ENCODE peak calls at places on chromosomes 5 and 9, in four cellular contexts. One of them, this sample, is unnamed.

GRCh38 chr9:15289590-15289989 is 17.4 kb downstream of the TTC39B start:
- DNase-seq in EL: no peak
- DNase-seq in stimulated activated CD8-positive, alpha-beta memory T cell treated with anti-CD3 and anti-CD28 coated beads, Interleukin-15, amount 100 ng/mL, for 24 hours: no peak
- DNase-seq in CD4-positive, CD25-positive, alpha-beta regulatory T cell: no peak
- DNase-seq in this sample: no peak

GRCh38 chr9:95018099-95018927 is 291.8 kb downstream of the AOPEP start:
- DNase-seq in EL: peak
- DNase-seq in CD4-positive, CD25-positive, alpha-beta regulatory T cell: no peak
- DNase-seq in stimulated activated CD8-positive, alpha-beta memory T cell treated with anti-CD3 and anti-CD28 coated beads, Interleukin-15, amount 100 ng/mL, for 24 hours: no peak
- DNase-seq in this sample: no peak

GRCh38 chr9:73173526-73174411 is 22.1 kb downstream of the ANXA1 start:
- DNase-seq in EL: no peak
- DNase-seq in stimulated activated CD8-positive, alpha-beta memory T cell treated with anti-CD3 and anti-CD28 coated beads, Interleukin-15, amount 100 ng/mL, for 24 hours: no peak
- DNase-seq in CD4-positive, CD25-positive, alpha-beta regulatory T cell: no peak
- DNase-seq in this sample: no peak

GRCh38 chr5:59317772-59318205 is 575.7 kb downstream of the PDE4D start:
- DNase-seq in CD4-positive, CD25-positive, alpha-beta regulatory T cell: no peak
- DNase-seq in EL: no peak
- DNase-seq in stimulated activated CD8-positive, alpha-beta memory T cell treated with anti-CD3 and anti-CD28 coated beads, Interleukin-15, amount 100 ng/mL, for 24 hours: no peak
- DNase-seq in this sample: no peak

GRCh38 chr9:125255781-125256391 is 5.7 kb upstream of the GAPVD1 start:
- DNase-seq in stimulated activated CD8-positive, alpha-beta memory T cell treated with anti-CD3 and anti-CD28 coated beads, Interleukin-15, amount 100 ng/mL, for 24 hours: no peak
- DNase-seq in CD4-positive, CD25-positive, alpha-beta regulatory T cell: no peak
- DNase-seq in EL: no peak
- DNase-seq in this sample: no peak

GRCh38 chr9:20256284-20256948 is 365.9 kb downstream of the MLLT3 start:
- DNase-seq in EL: no peak
- DNase-seq in CD4-positive, CD25-positive, alpha-beta regulatory T cell: peak
- DNase-seq in stimulated activated CD8-positive, alpha-beta memory T cell treated with anti-CD3 and anti-CD28 coated beads, Interleukin-15, amount 100 ng/mL, for 24 hours: no peak
- DNase-seq in this sample: no peak

GRCh38 chr9:3750311-3750710 is 224.5 kb upstream of the RFX3 start:
- DNase-seq in EL: no peak
- DNase-seq in CD4-positive, CD25-positive, alpha-beta regulatory T cell: no peak
- DNase-seq in stimulated activated CD8-positive, alpha-beta memory T cell treated with anti-CD3 and anti-CD28 coated beads, Interleukin-15, amount 100 ng/mL, for 24 hours: no peak
- DNase-seq in this sample: no peak

GRCh38 chr9:99101271-99101670 is 3.6 kb upstream of the TGFBR1 start:
- DNase-seq in CD4-positive, CD25-positive, alpha-beta regulatory T cell: no peak
- DNase-seq in EL: no peak
- DNase-seq in stimulated activated CD8-positive, alpha-beta memory T cell treated with anti-CD3 and anti-CD28 coated beads, Interleukin-15, amount 100 ng/mL, for 24 hours: no peak
- DNase-seq in this sample: no peak

GRCh38 chr5:110817437-110817836 is 78.6 kb downstream of the SLC25A46 start:
- DNase-seq in stimulated activated CD8-positive, alpha-beta memory T cell treated with anti-CD3 and anti-CD28 coated beads, Interleukin-15, amount 100 ng/mL, for 24 hours: no peak
- DNase-seq in CD4-positive, CD25-positive, alpha-beta regulatory T cell: no peak
- DNase-seq in EL: peak
- DNase-seq in this sample: no peak

GRCh38 chr5:79694652-79695051 is 5.0 kb downstream of the CMYA5 start:
- DNase-seq in CD4-positive, CD25-positive, alpha-beta regulatory T cell: no peak
- DNase-seq in EL: no peak
- DNase-seq in stimulated activated CD8-positive, alpha-beta memory T cell treated with anti-CD3 and anti-CD28 coated beads, Interleukin-15, amount 100 ng/mL, for 24 hours: no peak
- DNase-seq in this sample: no peak

GRCh38 chr9:98766548-98766947 is 29.8 kb downstream of the ANKS6 start:
- DNase-seq in stimulated activated CD8-positive, alpha-beta memory T cell treated with anti-CD3 and anti-CD28 coated beads, Interleukin-15, amount 100 ng/mL, for 24 hours: no peak
- DNase-seq in CD4-positive, CD25-positive, alpha-beta regulatory T cell: no peak
- DNase-seq in EL: no peak
- DNase-seq in this sample: peak

GRCh38 chr9:71985070-71985956 is 73.9 kb downstream of the C9orf85 start:
- DNase-seq in CD4-positive, CD25-positive, alpha-beta regulatory T cell: no peak
- DNase-seq in EL: no peak
- DNase-seq in stimulated activated CD8-positive, alpha-beta memory T cell treated with anti-CD3 and anti-CD28 coated beads, Interleukin-15, amount 100 ng/mL, for 24 hours: no peak
- DNase-seq in this sample: no peak

GRCh38 chr5:55146080-55146479 is 13.9 kb upstream of the GPX8 start:
- DNase-seq in EL: no peak
- DNase-seq in stimulated activated CD8-positive, alpha-beta memory T cell treated with anti-CD3 and anti-CD28 coated beads, Interleukin-15, amount 100 ng/mL, for 24 hours: no peak
- DNase-seq in CD4-positive, CD25-positive, alpha-beta regulatory T cell: no peak
- DNase-seq in this sample: no peak

GRCh38 chr5:36741138-36741537 is 134.7 kb downstream of the SLC1A3 start:
- DNase-seq in EL: no peak
- DNase-seq in stimulated activated CD8-positive, alpha-beta memory T cell treated with anti-CD3 and anti-CD28 coated beads, Interleukin-15, amount 100 ng/mL, for 24 hours: no peak
- DNase-seq in CD4-positive, CD25-positive, alpha-beta regulatory T cell: no peak
- DNase-seq in this sample: no peak

GRCh38 chr5:2610986-2611385 is 140.5 kb downstream of the IRX2 start:
- DNase-seq in CD4-positive, CD25-positive, alpha-beta regulatory T cell: no peak
- DNase-seq in stimulated activated CD8-positive, alpha-beta memory T cell treated with anti-CD3 and anti-CD28 coated beads, Interleukin-15, amount 100 ng/mL, for 24 hours: no peak
- DNase-seq in EL: no peak
- DNase-seq in this sample: no peak

GRCh38 chr5:172833372-172833690 is 720 bp upstream of the ERGIC1 start:
- DNase-seq in stimulated activated CD8-positive, alpha-beta memory T cell treated with anti-CD3 and anti-CD28 coated beads, Interleukin-15, amount 100 ng/mL, for 24 hours: no peak
- DNase-seq in CD4-positive, CD25-positive, alpha-beta regulatory T cell: no peak
- DNase-seq in EL: no peak
- DNase-seq in this sample: no peak

GRCh38 chr9:22240619-22241018 is 206.0 kb upstream of the DMRTA1 start:
- DNase-seq in EL: peak
- DNase-seq in stimulated activated CD8-positive, alpha-beta memory T cell treated with anti-CD3 and anti-CD28 coated beads, Interleukin-15, amount 100 ng/mL, for 24 hours: no peak
- DNase-seq in CD4-positive, CD25-positive, alpha-beta regulatory T cell: no peak
- DNase-seq in this sample: no peak

GRCh38 chr5:32331927-32332274 is 19.2 kb upstream of the MTMR12 start:
- DNase-seq in EL: no peak
- DNase-seq in stimulated activated CD8-positive, alpha-beta memory T cell treated with anti-CD3 and anti-CD28 coated beads, Interleukin-15, amount 100 ng/mL, for 24 hours: no peak
- DNase-seq in CD4-positive, CD25-positive, alpha-beta regulatory T cell: no peak
- DNase-seq in this sample: no peak

GRCh38 chr9:131728961-131729360 is 10.9 kb downstream of the RAPGEF1 start:
- DNase-seq in stimulated activated CD8-positive, alpha-beta memory T cell treated with anti-CD3 and anti-CD28 coated beads, Interleukin-15, amount 100 ng/mL, for 24 hours: no peak
- DNase-seq in EL: no peak
- DNase-seq in CD4-positive, CD25-positive, alpha-beta regulatory T cell: peak
- DNase-seq in this sample: no peak

GRCh38 chr5:17436766-17437221 is 61.2 kb upstream of the TAF11L2 start:
- DNase-seq in stimulated activated CD8-positive, alpha-beta memory T cell treated with anti-CD3 and anti-CD28 coated beads, Interleukin-15, amount 100 ng/mL, for 24 hours: no peak
- DNase-seq in CD4-positive, CD25-positive, alpha-beta regulatory T cell: no peak
- DNase-seq in EL: peak
- DNase-seq in this sample: peak

GRCh38 chr5:143561248-143561647 is 157.8 kb upstream of the NR3C1 start:
- DNase-seq in stimulated activated CD8-positive, alpha-beta memory T cell treated with anti-CD3 and anti-CD28 coated beads, Interleukin-15, amount 100 ng/mL, for 24 hours: no peak
- DNase-seq in EL: no peak
- DNase-seq in CD4-positive, CD25-positive, alpha-beta regulatory T cell: no peak
- DNase-seq in this sample: no peak

GRCh38 chr9:133334161-133334560 is 1.8 kb downstream of the SURF6 start:
- DNase-seq in stimulated activated CD8-positive, alpha-beta memory T cell treated with anti-CD3 and anti-CD28 coated beads, Interleukin-15, amount 100 ng/mL, for 24 hours: no peak
- DNase-seq in CD4-positive, CD25-positive, alpha-beta regulatory T cell: no peak
- DNase-seq in EL: no peak
- DNase-seq in this sample: no peak

GRCh38 chr5:39257554-39257953 is 38.2 kb upstream of the FYB1 start:
- DNase-seq in EL: no peak
- DNase-seq in CD4-positive, CD25-positive, alpha-beta regulatory T cell: no peak
- DNase-seq in stimulated activated CD8-positive, alpha-beta memory T cell treated with anti-CD3 and anti-CD28 coated beads, Interleukin-15, amount 100 ng/mL, for 24 hours: no peak
- DNase-seq in this sample: no peak

GRCh38 chr9:124218438-124219289 is 39.1 kb upstream of the NEK6 start:
- DNase-seq in CD4-positive, CD25-positive, alpha-beta regulatory T cell: no peak
- DNase-seq in EL: peak
- DNase-seq in stimulated activated CD8-positive, alpha-beta memory T cell treated with anti-CD3 and anti-CD28 coated beads, Interleukin-15, amount 100 ng/mL, for 24 hours: no peak
- DNase-seq in this sample: peak

GRCh38 chr9:120892177-120892747 is 15.3 kb upstream of the PHF19 start:
- DNase-seq in EL: no peak
- DNase-seq in stimulated activated CD8-positive, alpha-beta memory T cell treated with anti-CD3 and anti-CD28 coated beads, Interleukin-15, amount 100 ng/mL, for 24 hours: no peak
- DNase-seq in CD4-positive, CD25-positive, alpha-beta regulatory T cell: no peak
- DNase-seq in this sample: no peak

GRCh38 chr9:35114921-35115341 is 731 bp downstream of the ATOSB start:
- DNase-seq in CD4-positive, CD25-positive, alpha-beta regulatory T cell: peak
- DNase-seq in EL: peak
- DNase-seq in stimulated activated CD8-positive, alpha-beta memory T cell treated with anti-CD3 and anti-CD28 coated beads, Interleukin-15, amount 100 ng/mL, for 24 hours: no peak
- DNase-seq in this sample: peak